ENCODE peak calls at places on chromosomes 4 and X, in seven cellular contexts. F is effector memory CD4-positive, alpha-beta T cell; Q is NB4; I is Peyer's patch; K is AG04450; W is naive thymus-derived CD4-positive, alpha-beta T cell; N is fibroblast of lung. A is an unnamed sample.

GRCh38 chr4:110085131-110085530 is 113.3 kb downstream of the ELOVL6 start:
- DNase-seq in I (peak), Q (peak), K (no peak), W (peak), N (peak), F (no peak), A (no peak)

GRCh38 chrX:131944936-131945902 is 77.9 kb upstream of the STK26 start:
- DNase-seq in K (no peak), F (no peak), W (no peak), I (no peak), Q (no peak), N (no peak), A (no peak)

GRCh38 chrX:107716816-107717700 is 58.5 kb downstream of the TSC22D3 start:
- DNase-seq in I (peak), F (peak), K (no peak), Q (peak), N (peak), W (peak), A (no peak)

GRCh38 chr4:131316086-131316485 is 1833.0 kb upstream of the PCDH10 start:
- DNase-seq in F (no peak), W (no peak), Q (no peak), I (no peak), N (no peak), K (no peak), A (no peak)

GRCh38 chr4:107034982-107035710 is 967 bp downstream of the DKK2 start:
- DNase-seq in F (no peak), W (no peak), I (no peak), K (no peak), N (peak), Q (no peak), A (no peak)

GRCh38 chrX:135340827-135341226 is 31.5 kb downstream of the ETDC start:
- DNase-seq in N (peak), I (no peak), Q (no peak), F (no peak), W (no peak), K (no peak), A (no peak)

GRCh38 chr4:117203231-117203630 is 117.9 kb upstream of the TRAM1L1 start:
- DNase-seq in N (no peak), W (no peak), Q (no peak), K (no peak), F (no peak), I (no peak), A (no peak)

GRCh38 chr4:52059372-52059771 is 8.3 kb downstream of the SPATA18 start:
- DNase-seq in W (no peak), I (no peak), Q (no peak), F (no peak), K (no peak), N (peak), A (no peak)

GRCh38 chr4:1910643-1911042 is 39.5 kb downstream of the NSD2 start:
- DNase-seq in I (peak), Q (peak), N (peak), K (peak), W (no peak), F (no peak), A (no peak)

GRCh38 chr4:73852771-73853170 is 325 bp upstream of the PF4V1 start:
- DNase-seq in I (no peak), K (no peak), W (no peak), Q (no peak), F (no peak), N (no peak), A (no peak)

GRCh38 chr4:73853718-73854473 is 800 bp downstream of the PF4V1 start:
- DNase-seq in I (no peak), F (no peak), K (no peak), N (no peak), Q (no peak), W (no peak), A (no peak)

GRCh38 chr4:73855406-73855805 is 2.3 kb downstream of the PF4V1 start:
- DNase-seq in F (no peak), Q (no peak), W (no peak), N (no peak), K (no peak), I (no peak), A (no peak)

GRCh38 chr4:73851293-73851692 is 1.8 kb upstream of the PF4V1 start:
- DNase-seq in W (no peak), F (no peak), Q (no peak), I (no peak), N (no peak), K (no peak), A (no peak)

DNA sequence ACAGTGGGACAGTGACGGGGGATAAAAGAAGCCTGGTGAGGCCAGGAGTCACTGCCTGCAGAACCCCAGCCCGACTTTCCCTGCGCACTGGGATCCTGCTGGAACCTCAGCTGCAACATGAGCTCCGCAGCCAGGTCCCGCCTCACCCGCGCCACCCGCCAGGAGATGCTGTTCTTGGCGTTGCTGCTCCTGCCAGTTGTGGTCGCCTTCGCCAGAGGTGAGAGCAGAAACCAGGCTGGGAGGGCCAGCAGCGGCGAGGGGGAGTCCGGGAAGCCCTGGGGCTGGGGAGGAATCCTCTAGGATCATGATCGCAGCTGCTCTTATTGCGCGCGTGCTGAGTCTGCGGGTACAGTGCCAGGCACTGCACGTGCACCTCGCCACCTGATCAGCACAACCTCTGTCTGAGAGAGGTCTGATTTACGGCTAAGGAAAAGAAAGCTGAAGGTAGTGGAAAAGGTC is at the start of gene PF4V1:
- DNase-seq in W (no peak), K (no peak), Q (no peak), F (no peak), I (peak), N (no peak), A (no peak)
- H3K4me3 ChIP-seq in W (no peak), K (peak), Q (no peak), F (no peak), I (peak), N (no peak), A (peak)

DNA sequence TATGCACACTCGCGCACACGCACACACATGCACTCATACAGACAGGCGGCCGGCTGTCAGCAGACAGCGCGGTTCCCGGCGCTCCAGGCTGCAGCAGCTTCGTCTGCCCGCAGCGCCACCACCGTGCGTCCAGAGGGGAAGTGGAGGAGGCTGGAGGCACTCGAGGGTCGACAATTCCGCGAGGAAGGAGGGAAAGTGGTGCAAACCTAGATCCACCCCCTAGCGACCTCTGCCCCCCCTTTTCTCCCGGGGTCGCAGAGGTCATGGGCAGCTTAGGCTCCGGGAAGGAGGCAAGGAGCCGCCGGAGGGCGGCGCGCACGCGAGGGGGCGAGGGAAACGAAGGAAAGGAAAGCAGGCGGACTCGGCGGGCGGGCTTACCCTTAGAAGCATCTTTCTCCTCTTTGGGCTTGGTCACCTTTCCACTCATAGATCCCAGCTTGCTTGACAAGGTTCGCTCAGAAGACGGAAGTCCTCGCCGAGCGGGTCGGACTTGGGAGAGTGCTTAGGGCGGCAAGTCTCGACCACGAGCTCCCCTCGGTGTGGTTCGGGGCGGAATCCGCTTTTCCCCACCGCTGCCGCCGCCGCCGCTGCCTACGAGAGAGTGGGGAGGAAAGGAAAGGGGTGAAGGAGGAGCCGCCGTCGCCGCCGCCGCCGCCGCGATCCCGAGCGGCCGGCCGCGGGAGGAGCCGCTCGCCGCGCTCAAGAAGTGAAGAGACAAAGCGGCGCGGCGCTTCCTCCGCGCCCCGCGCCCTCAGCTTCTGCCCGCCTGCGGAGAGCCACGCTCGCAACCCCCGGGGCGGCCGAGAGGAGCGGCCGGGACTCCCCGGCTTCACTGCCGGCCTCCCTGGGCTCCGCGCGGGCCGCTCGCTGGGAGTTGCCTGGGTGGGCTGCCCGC is 326.6 kb upstream of the F9 start:
- DNase-seq in I (no peak), W (no peak), Q (no peak), K (no peak), F (no peak), N (no peak), A (no peak)
- H3K4me3 ChIP-seq in I (peak), W (no peak), Q (no peak), K (peak), F (no peak), N (peak), A (no peak)

GRCh38 chrX:54180403-54180802 is 2.7 kb downstream of the FAM120C start:
- DNase-seq in N (no peak), K (no peak), F (no peak), Q (no peak), I (no peak), W (no peak), A (no peak)
- H3K4me3 ChIP-seq in N (peak), K (peak), F (no peak), Q (peak), I (no peak), W (no peak), A (peak)

GRCh38 chrX:52979993-52980392 is 21.7 kb upstream of the FAM156A start:
- DNase-seq in I (no peak), K (no peak), W (no peak), N (no peak), F (no peak), Q (no peak), A (no peak)
- H3K4me3 ChIP-seq in I (no peak), K (no peak), W (no peak), N (no peak), F (no peak), Q (no peak), A (no peak)

GRCh38 chrX:18288716-18289115 is 65.8 kb downstream of the SCML2 start:
- DNase-seq in F (no peak), I (no peak), Q (no peak), K (no peak), N (no peak), W (no peak), A (no peak)

GRCh38 chrX:18294893-18295292 is 59.6 kb downstream of the SCML2 start:
- DNase-seq in I (no peak), W (no peak), F (no peak), K (no peak), N (no peak), Q (no peak), A (no peak)

GRCh38 chrX:18291006-18291545 is 63.4 kb downstream of the SCML2 start:
- DNase-seq in W (no peak), N (peak), I (no peak), K (peak), F (no peak), Q (no peak), A (peak)

GRCh38 chrX:18286322-18286831 is 65.7 kb upstream of the BEND2 start:
- DNase-seq in I (no peak), N (no peak), W (no peak), K (no peak), F (no peak), Q (no peak), A (no peak)

GRCh38 chrX:18290200-18290599 is 64.3 kb downstream of the SCML2 start:
- DNase-seq in W (no peak), I (no peak), F (no peak), K (no peak), N (peak), Q (no peak), A (no peak)
- H3K4me3 ChIP-seq in W (no peak), I (no peak), F (no peak), K (no peak), N (no peak), Q (no peak), A (no peak)

GRCh38 chrX:117645639-117646038 is 471.0 kb downstream of the KLHL13 start:
- DNase-seq in F (no peak), N (no peak), I (no peak), W (no peak), K (no peak), Q (peak), A (no peak)
- H3K4me3 ChIP-seq in F (no peak), N (no peak), I (no peak), W (no peak), K (no peak), Q (no peak), A (no peak)

DNA sequence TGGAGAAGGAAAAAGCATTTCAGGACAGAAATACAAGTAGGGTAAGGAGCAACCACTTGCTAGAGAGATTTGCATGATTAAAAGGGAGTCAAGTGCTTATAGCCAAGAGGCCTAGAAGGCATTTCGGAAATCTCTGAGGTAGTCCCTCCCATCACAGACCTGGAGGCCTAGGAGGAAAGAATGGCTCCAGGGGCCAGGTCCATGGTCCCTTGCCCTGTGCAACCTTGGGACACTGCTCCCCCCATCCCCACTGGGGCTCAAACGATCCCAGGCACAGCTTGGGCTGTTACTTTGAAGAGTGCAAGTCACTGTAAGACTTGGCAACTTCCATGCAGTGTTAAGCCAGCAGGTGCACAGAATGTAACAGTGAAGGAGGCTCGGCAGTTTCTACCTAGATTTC is 51.2 kb upstream of the FBXW7 start:
- DNase-seq in N (no peak), K (no peak), I (no peak), Q (no peak), F (no peak), W (no peak), A (no peak)
- H3K4me3 ChIP-seq in N (no peak), K (no peak), I (no peak), Q (no peak), F (no peak), W (no peak), A (no peak)

A was measured in HFF-Myc.